ENCODE peak calls at places on chromosomes 2 and 18, in five cellular contexts. D is AG04450, E is epithelial cell of esophagus, N is brain microvascular endothelial cell, P is naive B cell. V is an unnamed sample.
A peak's percentile ranks its signal among the peaks of the same experiment; 100 is the strongest.

GRCh38 chr2:236657215-236657614 is 87.6 kb downstream of the ACKR3 start:
- DNase-seq in P (no peak), N (no peak), E (no peak), D (no peak), V (no peak)

GRCh38 chr18:58858591-58859468 is 5.8 kb upstream of the ZNF532 start:
- DNase-seq in D (no peak), E (no peak), N (no peak), P (no peak), V (no peak)

GRCh38 chr2:8653485-8653884 is 28.4 kb upstream of the ID2 start:
- DNase-seq in P (no peak), E (no peak), D (no peak), N (no peak), V (no peak)

GRCh38 chr2:74384051-74384450 is 3.9 kb upstream of the DCTN1 start:
- DNase-seq in D (no peak), E (no peak), N (no peak), P (no peak), V (no peak)

GRCh38 chr2:137888845-137889244 is 75.4 kb upstream of the HNMT start:
- DNase-seq in N (peak; percentile 45), D (no peak), E (peak; percentile 62), P (no peak), V (no peak)

GRCh38 chr2:64825831-64826496 is 163.2 kb upstream of the SLC1A4 start:
- DNase-seq in E (no peak), N (no peak), P (no peak), D (no peak), V (no peak)

GRCh38 chr2:237696471-237696870 is 69.1 kb downstream of the LRRFIP1 start:
- DNase-seq in N (no peak), D (no peak), E (no peak), P (peak; percentile 39), V (no peak)

GRCh38 chr2:126244937-126245336 is 411.0 kb upstream of the GYPC start:
- DNase-seq in D (no peak), E (no peak), P (no peak), N (peak; percentile 47), V (no peak)

GRCh38 chr2:12293868-12294267 is 422.9 kb upstream of the TRIB2 start:
- DNase-seq in N (no peak), D (no peak), E (no peak), P (no peak), V (no peak)